ENCODE peak calls at places on chromosomes 7 and 10, in four cellular contexts. One of them, this sample, is unnamed. For H3K4me1, the result is how much of the 10 kb centered on the place peaks cover.

GRCh38 chr7:102279537-102280400 is 6.9 kb upstream of the SH2B2 start:
- DNase-seq in PC-9: peak
- DNase-seq in hepatocyte: peak
- DNase-seq in PC-3: peak
- DNase-seq in this sample: no peak

GRCh38 chr7:2060701-2061100 is 172.0 kb downstream of the MAD1L1 start:
- DNase-seq in PC-3: no peak
- DNase-seq in PC-9: no peak
- DNase-seq in hepatocyte: no peak
- DNase-seq in this sample: no peak

GRCh38 chr7:27863866-27864265 is 123.9 kb downstream of the TAX1BP1 start:
- DNase-seq in PC-9: peak
- DNase-seq in hepatocyte: no peak
- DNase-seq in PC-3: no peak
- DNase-seq in this sample: no peak

GRCh38 chr10:13462551-13462950 is 66.3 kb downstream of the BEND7 start:
- DNase-seq in PC-3: no peak
- DNase-seq in PC-9: no peak
- DNase-seq in hepatocyte: no peak
- DNase-seq in this sample: no peak

GRCh38 chr7:74569501-74570075 is 87.9 kb upstream of the GTF2I start:
- DNase-seq in PC-9: no peak
- DNase-seq in PC-3: no peak
- DNase-seq in hepatocyte: no peak
- DNase-seq in this sample: no peak

GRCh38 chr10:77160679-77161078 is 476.9 kb downstream of the KCNMA1 start:
- DNase-seq in PC-3: peak
- DNase-seq in hepatocyte: no peak
- DNase-seq in PC-9: no peak
- DNase-seq in this sample: peak

GRCh38 chr10:49552277-49552676 is 13.4 kb upstream of the ERCC6 start:
- DNase-seq in PC-9: peak
- DNase-seq in hepatocyte: peak
- DNase-seq in PC-3: peak
- DNase-seq in this sample: peak

GRCh38 chr10:111481271-111482073 is 404.6 kb downstream of the ADRA2A start:
- DNase-seq in hepatocyte: no peak
- DNase-seq in PC-3: no peak
- DNase-seq in PC-9: no peak
- DNase-seq in this sample: peak

GRCh38 chr10:119651514-119652327 is 541 bp downstream of the BAG3 start:
- DNase-seq in hepatocyte: peak
- DNase-seq in PC-9: no peak
- DNase-seq in PC-3: no peak
- DNase-seq in this sample: no peak

GRCh38 chr7:18040196-18040595 is 12.6 kb upstream of the PRPS1L1 start:
- DNase-seq in PC-9: no peak
- DNase-seq in PC-3: peak
- DNase-seq in hepatocyte: no peak
- DNase-seq in this sample: no peak

GRCh38 chr7:102991077-102991539 is 78.3 kb downstream of the LRRC17 start:
- DNase-seq in PC-9: no peak
- DNase-seq in PC-3: peak
- DNase-seq in hepatocyte: no peak
- DNase-seq in this sample: no peak

GRCh38 chr7:139901411-139901810 is 72.3 kb downstream of the TBXAS1 start:
- DNase-seq in hepatocyte: no peak
- DNase-seq in PC-3: no peak
- DNase-seq in PC-9: no peak
- DNase-seq in this sample: no peak

GRCh38 chr10:132489053-132489703 is 48.4 kb upstream of the INPP5A start:
- DNase-seq in hepatocyte: no peak
- DNase-seq in PC-3: no peak
- DNase-seq in PC-9: no peak
- DNase-seq in this sample: no peak

GRCh38 chr7:99375070-99375807 is 709 bp downstream of the ARPC1B start:
- DNase-seq in hepatocyte: peak
- DNase-seq in PC-9: peak
- DNase-seq in PC-3: peak
- DNase-seq in this sample: no peak

GRCh38 chr10:113853577-113854018 is 284 bp downstream of the DCLRE1A start:
- DNase-seq in PC-9: no peak
- DNase-seq in hepatocyte: no peak
- DNase-seq in PC-3: peak
- DNase-seq in this sample: no peak

GRCh38 chr10:117590516-117590915 is 48.0 kb downstream of the EMX2 start:
- DNase-seq in hepatocyte: no peak
- DNase-seq in PC-9: no peak
- DNase-seq in PC-3: no peak
- DNase-seq in this sample: no peak

GRCh38 chr10:71217266-71218045 is 5.1 kb downstream of the UNC5B start:
- DNase-seq in PC-9: peak
- DNase-seq in hepatocyte: peak
- DNase-seq in PC-3: no peak
- DNase-seq in this sample: no peak

GRCh38 chr10:99730026-99730425 is 1.9 kb downstream of the COX15 start:
- DNase-seq in PC-3: no peak
- DNase-seq in hepatocyte: peak
- DNase-seq in PC-9: no peak
- DNase-seq in this sample: peak

GRCh38 chr7:38283107-38283506 is 9.7 kb upstream of the TARP start:
- DNase-seq in PC-3: peak
- DNase-seq in PC-9: no peak
- DNase-seq in hepatocyte: no peak
- DNase-seq in this sample: no peak

GRCh38 chr10:62196528-62196927 is 72.1 kb downstream of the RTKN2 start:
- DNase-seq in PC-9: no peak
- DNase-seq in PC-3: no peak
- DNase-seq in hepatocyte: no peak
- DNase-seq in this sample: no peak

GRCh38 chr10:103637855-103638561 is 144.5 kb downstream of the NEURL1 start:
- DNase-seq in hepatocyte: no peak
- DNase-seq in PC-3: no peak
- DNase-seq in PC-9: no peak
- DNase-seq in this sample: no peak

GRCh38 chr7:90320801-90321494 is at the start of gene FAM237B:
- DNase-seq in hepatocyte: peak
- DNase-seq in PC-9: no peak
- DNase-seq in PC-3: no peak
- DNase-seq in this sample: no peak

GRCh38 chr10:62818426-62819011 is 2.4 kb upstream of the EGR2 start:
- DNase-seq in PC-9: no peak
- DNase-seq in PC-3: peak
- DNase-seq in hepatocyte: peak
- DNase-seq in this sample: no peak

GRCh38 chr10:49620286-49620810 is 6.5 kb downstream of the CHAT start:
- DNase-seq in PC-3: no peak
- DNase-seq in hepatocyte: no peak
- DNase-seq in PC-9: no peak
- DNase-seq in this sample: no peak

GRCh38 chr7:15556706-15557105 is 5.1 kb downstream of the AGMO start:
- DNase-seq in PC-3: no peak
- DNase-seq in hepatocyte: no peak
- DNase-seq in PC-9: no peak
- DNase-seq in this sample: no peak

GRCh38 chr10:5649746-5650145 is 16.6 kb downstream of the ASB13 start:
- DNase-seq in hepatocyte: no peak
- DNase-seq in PC-9: no peak
- DNase-seq in PC-3: no peak
- DNase-seq in this sample: no peak

GRCh38 chr7:74134117-74134539 is 40.0 kb upstream of the EIF4H start:
- DNase-seq in PC-9: no peak
- DNase-seq in hepatocyte: no peak
- DNase-seq in PC-3: no peak
- DNase-seq in this sample: no peak

DNA sequence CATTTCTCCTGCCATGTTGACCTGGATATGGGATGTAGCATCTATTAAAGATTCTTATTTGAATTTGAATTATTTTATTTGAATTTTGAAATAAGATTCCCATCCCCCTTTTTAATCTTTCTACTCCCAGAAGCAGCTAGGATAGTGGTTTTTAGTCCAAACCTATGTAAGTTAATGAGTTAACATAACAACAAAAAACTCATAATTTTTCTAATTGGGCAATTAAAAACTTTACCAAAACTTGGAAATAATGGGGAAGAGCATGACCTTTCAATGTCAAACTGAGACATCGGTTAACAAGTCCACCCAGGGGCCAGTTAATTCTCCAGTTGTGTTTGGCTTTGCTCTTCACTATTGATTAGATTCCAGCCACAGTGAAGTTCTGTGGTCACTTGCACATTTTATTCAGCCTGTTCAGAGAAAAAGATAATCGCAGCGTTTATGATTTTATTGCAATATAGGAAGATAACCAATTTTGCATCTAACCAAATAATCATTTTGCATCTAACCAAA is 1.2 kb upstream of the FAM13C start:
- DNase-seq in PC-9: no peak
- DNase-seq in PC-3: no peak
- DNase-seq in hepatocyte: no peak
- DNase-seq in this sample: no peak
- H3K27ac ChIP-seq in PC-9: no peak
- H3K27ac ChIP-seq in PC-3: no peak
- H3K27ac ChIP-seq in hepatocyte: no peak
- H3K27ac ChIP-seq in this sample: no peak

DNA sequence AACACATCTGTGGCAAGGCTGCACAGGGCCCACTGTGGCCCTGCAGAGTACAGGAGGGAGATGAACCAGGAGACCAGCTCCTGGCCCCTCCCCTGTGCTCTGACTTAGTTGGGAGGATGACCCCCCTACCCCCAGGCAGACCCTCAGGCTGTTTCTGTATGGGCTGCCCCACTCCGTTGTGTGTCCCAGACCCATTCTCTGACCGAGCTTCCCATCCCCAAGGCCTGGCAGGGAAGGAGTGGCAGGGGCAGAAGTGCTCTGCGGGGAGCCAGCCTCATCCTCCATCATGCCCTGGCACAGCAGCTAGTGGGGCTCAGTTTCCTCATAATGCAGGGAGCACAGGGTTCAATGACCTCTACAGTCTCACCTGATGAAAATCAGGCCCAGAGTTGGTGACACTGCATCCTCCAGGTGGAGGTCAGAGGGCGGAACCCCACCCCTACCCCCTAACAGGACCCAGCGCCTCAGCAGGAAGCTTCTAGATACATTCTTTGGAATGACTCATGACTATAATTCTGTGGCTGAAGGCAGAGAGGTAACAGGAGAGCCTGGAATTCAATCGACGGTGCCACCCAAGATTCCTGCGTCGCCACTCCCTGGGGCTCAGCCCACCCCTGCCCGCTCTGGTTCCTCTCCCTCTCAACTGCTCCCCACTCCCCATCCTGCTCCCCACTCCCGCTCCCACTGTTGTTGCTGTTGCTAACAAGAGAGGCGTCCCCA is 18.2 kb downstream of the PODXL start:
- DNase-seq in PC-9: peak
- DNase-seq in hepatocyte: peak
- DNase-seq in PC-3: peak
- DNase-seq in this sample: peak
- H3K4me1 ChIP-seq in PC-9: under half
- H3K4me1 ChIP-seq in hepatocyte: under half
- H3K4me1 ChIP-seq in PC-3: under half
- H3K4me1 ChIP-seq in this sample: under half

DNA sequence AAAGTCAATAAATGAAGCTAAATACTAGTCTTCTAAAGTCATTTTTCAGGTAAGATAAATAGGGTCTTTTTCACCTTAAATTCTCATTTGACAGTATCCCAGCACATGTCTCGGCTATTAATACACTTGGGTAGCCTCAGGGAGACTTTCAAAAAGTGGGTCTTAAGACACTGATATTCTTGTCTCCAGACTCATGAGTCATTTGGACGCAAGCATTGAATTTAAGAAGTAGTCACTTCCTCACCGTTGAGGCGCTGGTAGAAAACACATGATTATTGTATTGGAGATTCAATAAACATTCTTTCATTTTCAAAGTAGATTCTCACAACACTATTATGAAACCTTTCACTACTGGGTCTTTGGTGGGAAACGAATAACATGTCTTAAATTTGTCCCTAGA is 108.9 kb upstream of the SP8 start:
- DNase-seq in PC-3: peak
- DNase-seq in hepatocyte: no peak
- DNase-seq in PC-9: no peak
- DNase-seq in this sample: peak
- H3K4me2 ChIP-seq in PC-3: peak
- H3K4me2 ChIP-seq in hepatocyte: no peak
- H3K4me2 ChIP-seq in PC-9: no peak
- H3K4me2 ChIP-seq in this sample: peak

DNA sequence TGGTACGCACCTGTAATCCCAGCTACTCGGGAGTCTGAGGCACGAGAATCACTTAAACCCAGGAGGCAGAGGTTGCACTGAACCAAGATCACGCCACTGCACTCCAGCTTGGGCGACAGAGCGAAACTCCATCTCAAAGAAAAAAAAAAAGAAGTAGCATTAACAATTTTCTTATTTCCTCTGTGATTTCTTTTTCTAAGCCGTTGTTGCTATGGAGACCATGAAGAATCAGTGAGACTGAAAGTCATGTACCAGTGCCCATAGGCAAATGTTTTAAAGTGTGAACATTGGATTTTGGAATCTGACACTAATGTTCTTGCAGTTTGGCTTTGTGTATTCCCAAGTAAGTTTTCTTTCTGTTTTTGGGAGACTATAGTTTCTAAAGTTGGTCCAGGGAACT is 18.4 kb upstream of the MAP3K8 start:
- DNase-seq in PC-9: no peak
- DNase-seq in hepatocyte: no peak
- DNase-seq in PC-3: no peak
- DNase-seq in this sample: no peak
- H3K27ac ChIP-seq in PC-9: no peak
- H3K27ac ChIP-seq in hepatocyte: no peak
- H3K27ac ChIP-seq in PC-3: no peak
- H3K27ac ChIP-seq in this sample: no peak

This sample was measured in keratinocyte.